ENCODE peak calls at places on chromosomes 11 and 22, in nine cellular contexts. M is NCI-H1436 treated with DMSO at 0.1 percent for 48 hours; X is AG04450; I is NCI-H510A treated with DMSO at 0.1 percent for 48 hours; S is activated T-cell treated with anti-CD3 and anti-CD28 coated beads for 1 hour; K is spleen; O is stimulated activated naive B cell treated with anti-CD40 and anti-IgM and Interleukin-4, amounts not matched to agents 10 μg/mL and 1 μg/mL and 100 μg/mL, for 72 hours; L is GM12891; H is non-pigmented ciliary epithelial cell. T is an unnamed sample.

GRCh38 chr11:128232588-128232987 is 354.8 kb downstream of the ETS1 start:
- DNase-seq in L (no peak), H (no peak), I (no peak), X (no peak), O (no peak), S (no peak), K (no peak), M (no peak), T (no peak)

GRCh38 chr11:78045851-78046485 is 17.7 kb upstream of the THRSP start:
- DNase-seq in I (peak; percentile 67), K (peak; percentile 94), S (peak; percentile 75), M (no peak), X (no peak), L (peak; percentile 87), O (peak; percentile 57), H (no peak), T (peak; percentile 68)

GRCh38 chr22:22061085-22062077 is 78.8 kb upstream of the TOP3B start:
- DNase-seq in H (no peak), L (no peak), O (no peak), M (peak; percentile 30), X (no peak), K (no peak), S (no peak), I (no peak), T (no peak)

GRCh38 chr11:125170406-125171031 is 6.0 kb downstream of the PKNOX2 start:
- DNase-seq in H (peak; percentile 32), S (no peak), K (no peak), O (no peak), I (no peak), X (peak; percentile 84), L (no peak), M (no peak), T (no peak)

GRCh38 chr11:10657308-10658271 is 36.0 kb downstream of the IRAG1 start:
- DNase-seq in I (no peak), O (peak; percentile 20), M (no peak), X (peak; percentile 57), L (no peak), S (no peak), K (no peak), H (peak; percentile 63), T (peak; percentile 58)

GRCh38 chr11:89436071-89436470 is 55.1 kb downstream of the NOX4 start:
- DNase-seq in X (peak; percentile 7), I (peak; percentile 41), O (no peak), L (no peak), S (no peak), H (peak; percentile 38), K (no peak), M (no peak), T (peak; percentile 43)

GRCh38 chr11:61538636-61538961 is 30.1 kb downstream of the LRRC10B start:
- DNase-seq in L (no peak), M (no peak), H (no peak), X (no peak), O (no peak), I (no peak), S (no peak), K (no peak), T (no peak)

GRCh38 chr22:44667829-44668189 is 34.2 kb upstream of the PRR5 start:
- DNase-seq in I (no peak), M (no peak), H (no peak), O (no peak), L (no peak), X (no peak), S (peak; percentile 28), K (no peak), T (no peak)

GRCh38 chr11:44628730-44629361 is 63.4 kb downstream of the CD82 start:
- DNase-seq in X (no peak), H (no peak), I (no peak), L (no peak), K (no peak), O (no peak), M (no peak), S (no peak), T (no peak)

GRCh38 chr11:107696140-107696539 is 15.7 kb downstream of the SLN start:
- DNase-seq in S (no peak), X (peak; percentile 78), M (no peak), K (no peak), I (no peak), L (no peak), H (peak; percentile 87), O (no peak), T (peak; percentile 90)

GRCh38 chr11:38448284-38448683 is 1850.2 kb upstream of the RAG2 start:
- DNase-seq in L (no peak), I (no peak), O (no peak), H (no peak), K (no peak), M (no peak), X (no peak), S (no peak), T (no peak)

GRCh38 chr11:65652511-65653228 is 10.0 kb downstream of the RELA start:
- DNase-seq in L (peak; percentile 99), H (no peak), S (peak; percentile 94), X (peak; percentile 89), O (peak; percentile 95), I (peak; percentile 87), K (peak; percentile 100), M (peak; percentile 39), T (peak; percentile 94)

GRCh38 chr11:119433369-119433749 is 10.4 kb upstream of the THY1 start:
- DNase-seq in M (no peak), L (no peak), X (no peak), I (no peak), K (no peak), H (no peak), O (no peak), S (no peak), T (peak; percentile 59)